ENCODE peak calls at places on chromosomes 16 and 17, in seven cellular contexts. W is right atrium auricular region, L is body of pancreas, Z is uterus, I is right lobe of liver, C is endothelial cell of umbilical vein, B is A549. F is an unnamed sample.

GRCh38 chr16:19559242-19559910 is 3.9 kb downstream of the VPS35L start:
- DNase-seq in W (no peak), L (no peak), C (peak; percentile 59), I (no peak), Z (no peak), B (peak; percentile 35), F (peak; percentile 53)

GRCh38 chr17:80257716-80258213 is 2.9 kb upstream of the RNF213 start:
- DNase-seq in L (no peak), W (no peak), B (no peak), C (no peak), Z (no peak), I (no peak), F (no peak)

GRCh38 chr17:75110307-75110937 is 653 bp downstream of the ARMC7 start:
- DNase-seq in C (no peak), Z (no peak), I (no peak), L (peak; percentile 50), W (no peak), B (no peak), F (no peak)

GRCh38 chr17:53061446-53061845 is 761.3 kb upstream of the KIF2B start:
- DNase-seq in B (no peak), L (no peak), Z (no peak), W (no peak), I (no peak), C (no peak), F (no peak)

GRCh38 chr16:20348365-20349185 is 3.9 kb downstream of the UMOD start:
- DNase-seq in W (no peak), I (peak; percentile 54), Z (no peak), L (peak; percentile 80), B (no peak), C (no peak), F (no peak)

GRCh38 chr16:50265260-50265659 is 1.1 kb upstream of the ADCY7 start:
- DNase-seq in B (no peak), C (no peak), Z (no peak), W (no peak), L (peak; percentile 23), I (no peak), F (no peak)

GRCh38 chr16:54208262-54208661 is 78.3 kb downstream of the IRX3 start:
- DNase-seq in Z (peak; percentile 25), L (no peak), C (no peak), B (no peak), I (no peak), W (no peak), F (no peak)

GRCh38 chr16:19001788-19002187 is 18.1 kb downstream of the TMC7 start:
- DNase-seq in W (no peak), B (no peak), I (no peak), C (no peak), L (peak; percentile 19), Z (peak; percentile 20), F (no peak)

GRCh38 chr17:16947470-16947869 is 24.4 kb downstream of the TNFRSF13B start:
- DNase-seq in Z (no peak), W (no peak), L (no peak), I (no peak), C (no peak), B (no peak), F (no peak)
- H3K4me1 ChIP-seq in Z (no peaks in the 10 kb centered on the region), W (no peaks in the 10 kb centered on the region), L (peaks cover 9% of the 10 kb centered on the region), I (no peaks in the 10 kb centered on the region), C (no peaks in the 10 kb centered on the region), B (peaks cover 11% of the 10 kb centered on the region), F (no peaks in the 10 kb centered on the region)

GRCh38 chr16:27405546-27406451 is 3.8 kb downstream of the IL21R start:
- DNase-seq in B (no peak), C (no peak), I (no peak), Z (no peak), L (no peak), W (peak; percentile 57), F (no peak)
- H3K4me3 ChIP-seq in B (no peak overlapping the region), C (no peak overlapping the region), I (no peak overlapping the region), Z (no peak overlapping the region), L (no peak overlapping the region), W (no peak overlapping the region), F (no peak overlapping the region)

DNA sequence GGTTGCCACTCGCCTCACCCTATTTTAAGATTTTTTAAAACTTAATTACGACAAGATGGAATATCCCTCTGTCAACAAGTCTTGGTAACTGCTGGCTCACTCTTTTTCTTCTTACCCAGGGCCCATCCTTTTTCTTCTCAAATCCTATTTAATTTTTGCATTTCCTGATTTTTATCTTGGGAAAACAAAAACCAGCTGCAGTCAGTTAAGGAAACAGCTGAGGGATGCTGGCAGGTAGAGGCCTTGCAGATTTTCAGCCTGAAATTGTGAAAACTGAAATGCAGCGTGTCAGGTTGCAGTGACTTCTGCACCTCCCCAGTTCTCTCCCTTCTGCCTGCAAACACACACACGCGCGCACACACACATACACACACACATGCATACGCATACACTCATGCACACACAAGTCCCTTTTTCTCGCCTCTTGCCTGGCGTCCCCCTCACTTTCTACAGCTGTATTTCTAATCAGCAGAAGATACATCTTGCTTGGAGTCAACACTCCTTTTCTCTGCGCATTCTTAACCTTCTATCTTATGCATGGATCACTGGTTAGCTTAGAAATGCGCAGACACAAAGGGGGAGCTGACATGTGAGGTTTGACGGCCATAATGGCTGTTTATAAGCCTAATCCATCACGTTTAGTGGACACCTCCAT is 391.9 kb upstream of the SALL1 start:
- DNase-seq in L (no peak), B (no peak), C (no peak), W (no peak), I (no peak), Z (no peak), F (no peak)
- H3K4me1 ChIP-seq in L (no peaks in the 10 kb centered on the region), B (peaks cover 26% of the 10 kb centered on the region), C (peaks cover 21% of the 10 kb centered on the region), W (no peaks in the 10 kb centered on the region), I (no peaks in the 10 kb centered on the region), Z (no peaks in the 10 kb centered on the region), F (no peaks in the 10 kb centered on the region)

GRCh38 chr16:76081936-76082335 is 195.3 kb upstream of the CNTNAP4 start:
- DNase-seq in B (no peak), W (no peak), L (no peak), Z (no peak), C (no peak), I (no peak), F (no peak)
- H3K4me3 ChIP-seq in B (no peak overlapping the region), W (no peak overlapping the region), L (no peak overlapping the region), Z (no peak overlapping the region), C (no peak overlapping the region), I (no peak overlapping the region), F (no peak overlapping the region)

F was measured in tibial nerve.